ENCODE peak calls at places on chromosomes 6 and 20, in seven cellular contexts. One of them, this sample, is unnamed.

GRCh38 chr6:133741375-133741861 is 147.5 kb upstream of the TCF21 start:
- DNase-seq in neuronal stem cell: peak; percentile 29
- DNase-seq in retina: peak; percentile 72
- DNase-seq in stimulated activated CD8-positive, alpha-beta memory T cell treated with anti-CD3 and anti-CD28 coated beads, Interleukin-15, amount 100 ng/mL, for 24 hours: no peak
- DNase-seq in NCI-H345: no peak
- DNase-seq in islet precursor cell: no peak
- DNase-seq in HFFc6: no peak
- DNase-seq in this sample: peak; percentile 18

GRCh38 chr6:109103942-109104341 is 8.6 kb downstream of the CEP57L1 start:
- DNase-seq in neuronal stem cell: no peak
- DNase-seq in retina: no peak
- DNase-seq in stimulated activated CD8-positive, alpha-beta memory T cell treated with anti-CD3 and anti-CD28 coated beads, Interleukin-15, amount 100 ng/mL, for 24 hours: no peak
- DNase-seq in NCI-H345: no peak
- DNase-seq in islet precursor cell: no peak
- DNase-seq in HFFc6: no peak
- DNase-seq in this sample: no peak

GRCh38 chr6:134177753-134178229 is 125.4 kb upstream of the SLC2A12 start:
- DNase-seq in neuronal stem cell: no peak
- DNase-seq in retina: no peak
- DNase-seq in stimulated activated CD8-positive, alpha-beta memory T cell treated with anti-CD3 and anti-CD28 coated beads, Interleukin-15, amount 100 ng/mL, for 24 hours: no peak
- DNase-seq in NCI-H345: no peak
- DNase-seq in islet precursor cell: no peak
- DNase-seq in HFFc6: peak; percentile 55
- DNase-seq in this sample: no peak

GRCh38 chr6:16082367-16082766 is 46.5 kb upstream of the MYLIP start:
- DNase-seq in neuronal stem cell: no peak
- DNase-seq in retina: no peak
- DNase-seq in stimulated activated CD8-positive, alpha-beta memory T cell treated with anti-CD3 and anti-CD28 coated beads, Interleukin-15, amount 100 ng/mL, for 24 hours: no peak
- DNase-seq in NCI-H345: no peak
- DNase-seq in islet precursor cell: no peak
- DNase-seq in HFFc6: no peak
- DNase-seq in this sample: no peak

GRCh38 chr6:36443951-36444428 is 1.2 kb downstream of the KCTD20 start:
- DNase-seq in neuronal stem cell: no peak
- DNase-seq in retina: peak; percentile 44
- DNase-seq in stimulated activated CD8-positive, alpha-beta memory T cell treated with anti-CD3 and anti-CD28 coated beads, Interleukin-15, amount 100 ng/mL, for 24 hours: no peak
- DNase-seq in NCI-H345: peak; percentile 31
- DNase-seq in islet precursor cell: peak; percentile 69
- DNase-seq in HFFc6: peak; percentile 15
- DNase-seq in this sample: no peak

GRCh38 chr6:23086100-23086499 is 516.7 kb downstream of the HDGFL1 start:
- DNase-seq in neuronal stem cell: no peak
- DNase-seq in retina: no peak
- DNase-seq in stimulated activated CD8-positive, alpha-beta memory T cell treated with anti-CD3 and anti-CD28 coated beads, Interleukin-15, amount 100 ng/mL, for 24 hours: no peak
- DNase-seq in NCI-H345: no peak
- DNase-seq in islet precursor cell: no peak
- DNase-seq in HFFc6: no peak
- DNase-seq in this sample: no peak

GRCh38 chr6:111119550-111120329 is 32.4 kb downstream of the SLC16A10 start:
- DNase-seq in neuronal stem cell: no peak
- DNase-seq in retina: no peak
- DNase-seq in stimulated activated CD8-positive, alpha-beta memory T cell treated with anti-CD3 and anti-CD28 coated beads, Interleukin-15, amount 100 ng/mL, for 24 hours: no peak
- DNase-seq in NCI-H345: no peak
- DNase-seq in islet precursor cell: no peak
- DNase-seq in HFFc6: no peak
- DNase-seq in this sample: no peak

GRCh38 chr20:59405819-59406218 is 105.4 kb downstream of the EDN3 start:
- DNase-seq in neuronal stem cell: no peak
- DNase-seq in retina: no peak
- DNase-seq in stimulated activated CD8-positive, alpha-beta memory T cell treated with anti-CD3 and anti-CD28 coated beads, Interleukin-15, amount 100 ng/mL, for 24 hours: no peak
- DNase-seq in NCI-H345: no peak
- DNase-seq in islet precursor cell: no peak
- DNase-seq in HFFc6: no peak
- DNase-seq in this sample: no peak

GRCh38 chr6:32140420-32141046 is 10.4 kb upstream of the FKBPL start:
- DNase-seq in neuronal stem cell: no peak
- DNase-seq in retina: no peak
- DNase-seq in stimulated activated CD8-positive, alpha-beta memory T cell treated with anti-CD3 and anti-CD28 coated beads, Interleukin-15, amount 100 ng/mL, for 24 hours: no peak
- DNase-seq in NCI-H345: no peak
- DNase-seq in islet precursor cell: no peak
- DNase-seq in HFFc6: no peak
- DNase-seq in this sample: no peak

GRCh38 chr6:131660195-131660594 is 23.1 kb downstream of the ENPP3 start:
- DNase-seq in neuronal stem cell: no peak
- DNase-seq in retina: no peak
- DNase-seq in stimulated activated CD8-positive, alpha-beta memory T cell treated with anti-CD3 and anti-CD28 coated beads, Interleukin-15, amount 100 ng/mL, for 24 hours: no peak
- DNase-seq in NCI-H345: no peak
- DNase-seq in islet precursor cell: no peak
- DNase-seq in HFFc6: peak; percentile 63
- DNase-seq in this sample: no peak

GRCh38 chr20:8764289-8764962 is 304.5 kb upstream of the PLCB4 start:
- DNase-seq in neuronal stem cell: no peak
- DNase-seq in retina: no peak
- DNase-seq in stimulated activated CD8-positive, alpha-beta memory T cell treated with anti-CD3 and anti-CD28 coated beads, Interleukin-15, amount 100 ng/mL, for 24 hours: no peak
- DNase-seq in NCI-H345: no peak
- DNase-seq in islet precursor cell: no peak
- DNase-seq in HFFc6: no peak
- DNase-seq in this sample: peak; percentile 94

This sample was measured in MG63.